ENCODE peak calls at places on chromosome 2, in five cellular contexts. One of them, this sample, is unnamed.

GRCh38 chr2:85705680-85706039 is 11.5 kb downstream of the GNLY start:
- DNase-seq in type B pancreatic cell: no peak
- DNase-seq in Calu3: peak; percentile 49
- DNase-seq in endothelial cell: no peak
- DNase-seq in K562: no peak
- DNase-seq in this sample: peak; percentile 99

GRCh38 chr2:193935114-193935513 is 1721.9 kb upstream of the SLC39A10 start:
- DNase-seq in type B pancreatic cell: no peak
- DNase-seq in Calu3: no peak
- DNase-seq in K562: no peak
- DNase-seq in endothelial cell: no peak
- DNase-seq in this sample: no peak

GRCh38 chr2:141109633-141110032 is 1021.2 kb downstream of the LRP1B start:
- DNase-seq in type B pancreatic cell: no peak
- DNase-seq in Calu3: no peak
- DNase-seq in endothelial cell: no peak
- DNase-seq in K562: no peak
- DNase-seq in this sample: peak; percentile 5

GRCh38 chr2:122960727-122961641 is 1064.1 kb upstream of the CNTNAP5 start:
- DNase-seq in type B pancreatic cell: no peak
- DNase-seq in K562: no peak
- DNase-seq in Calu3: no peak
- DNase-seq in endothelial cell: no peak
- DNase-seq in this sample: peak; percentile 94

GRCh38 chr2:105734762-105735538 is 9.8 kb upstream of the NCK2 start:
- DNase-seq in type B pancreatic cell: no peak
- DNase-seq in endothelial cell: no peak
- DNase-seq in Calu3: no peak
- DNase-seq in K562: no peak
- DNase-seq in this sample: peak; percentile 46

GRCh38 chr2:138373993-138374408 is 127.6 kb upstream of the SPOPL start:
- DNase-seq in Calu3: peak; percentile 28
- DNase-seq in type B pancreatic cell: no peak
- DNase-seq in K562: peak; percentile 29
- DNase-seq in endothelial cell: no peak
- DNase-seq in this sample: peak; percentile 63

GRCh38 chr2:31219131-31219969 is 2.0 kb upstream of the CAPN14 start:
- DNase-seq in endothelial cell: no peak
- DNase-seq in K562: no peak
- DNase-seq in type B pancreatic cell: peak; percentile 52
- DNase-seq in Calu3: no peak
- DNase-seq in this sample: no peak

GRCh38 chr2:161077367-161078210 is 82.6 kb upstream of the TANK start:
- DNase-seq in type B pancreatic cell: no peak
- DNase-seq in endothelial cell: no peak
- DNase-seq in K562: no peak
- DNase-seq in Calu3: no peak
- DNase-seq in this sample: no peak

GRCh38 chr2:113889471-113890252 is at the start of gene ACTR3:
- DNase-seq in type B pancreatic cell: peak; percentile 99
- DNase-seq in Calu3: peak; percentile 98
- DNase-seq in K562: peak; percentile 96
- DNase-seq in endothelial cell: peak; percentile 100
- DNase-seq in this sample: peak; percentile 99

GRCh38 chr2:75920721-75921551 is 210.2 kb upstream of the GCFC2 start:
- DNase-seq in K562: no peak
- DNase-seq in type B pancreatic cell: no peak
- DNase-seq in endothelial cell: no peak
- DNase-seq in Calu3: no peak
- DNase-seq in this sample: no peak

GRCh38 chr2:222952204-222952603 is 91.4 kb downstream of the ACSL3 start:
- DNase-seq in type B pancreatic cell: no peak
- DNase-seq in endothelial cell: no peak
- DNase-seq in Calu3: no peak
- DNase-seq in K562: no peak
- DNase-seq in this sample: peak; percentile 31

GRCh38 chr2:175400975-175401374 is 219.5 kb upstream of the ATP5MC3 start:
- DNase-seq in Calu3: no peak
- DNase-seq in K562: no peak
- DNase-seq in type B pancreatic cell: no peak
- DNase-seq in endothelial cell: no peak
- DNase-seq in this sample: no peak

GRCh38 chr2:158761626-158762025 is 33.5 kb upstream of the DAPL1 start:
- DNase-seq in Calu3: no peak
- DNase-seq in endothelial cell: no peak
- DNase-seq in K562: no peak
- DNase-seq in type B pancreatic cell: no peak
- DNase-seq in this sample: peak; percentile 91

DNA sequence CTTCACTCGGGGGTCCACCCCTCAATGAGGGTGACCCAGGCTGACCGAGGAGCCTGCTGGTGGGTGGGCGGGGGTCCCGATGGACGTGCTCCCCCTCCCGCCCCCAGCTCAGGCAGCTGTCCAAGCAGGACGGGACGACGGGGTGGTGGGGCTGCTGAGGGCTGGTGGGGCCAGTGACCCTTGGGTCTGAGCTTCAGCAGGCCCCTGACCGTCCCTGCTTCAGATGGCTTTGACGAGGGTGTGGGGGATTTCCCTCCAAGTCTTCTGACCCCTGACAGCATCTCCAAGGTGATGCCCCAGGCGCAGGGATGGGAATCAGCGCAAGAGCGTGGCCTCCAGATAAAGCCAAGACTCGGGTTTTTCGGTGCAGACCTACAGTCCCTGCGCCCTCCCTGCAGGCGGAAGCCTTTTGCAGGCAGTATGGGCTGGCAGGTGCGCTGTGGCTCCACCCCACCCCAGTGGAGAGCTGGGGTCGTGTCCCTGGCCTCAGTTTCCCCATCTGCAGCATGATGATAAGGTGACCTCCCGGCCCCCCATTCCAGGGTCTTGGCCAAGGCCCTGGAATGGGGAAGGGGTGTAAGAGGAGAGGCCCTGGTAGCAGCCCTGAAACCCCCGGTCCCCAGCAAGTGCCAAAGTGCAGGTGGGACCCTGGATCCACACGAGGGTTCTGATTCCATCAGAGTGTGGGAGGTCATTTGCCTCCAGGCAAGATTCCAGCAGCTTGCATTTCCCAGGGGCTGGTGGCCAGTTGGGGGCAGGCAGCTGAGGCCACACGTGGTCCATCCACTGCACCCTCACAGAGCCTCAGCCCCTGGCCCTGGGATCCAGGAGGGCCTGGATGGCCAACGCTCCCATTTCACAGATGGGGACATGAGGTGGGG is 8.7 kb downstream of the CROCC2 start:
- DNase-seq in type B pancreatic cell: no peak
- DNase-seq in K562: no peak
- DNase-seq in endothelial cell: no peak
- DNase-seq in Calu3: no peak
- DNase-seq in this sample: no peak
- TF ChIP-seq CTCF in type B pancreatic cell: peak; percentile 45
- TF ChIP-seq CTCF in K562: no peak
- TF ChIP-seq CTCF in endothelial cell: peak; percentile 12
- TF ChIP-seq CTCF in Calu3: peak; percentile 14
- TF ChIP-seq CTCF in this sample: no peak

DNA sequence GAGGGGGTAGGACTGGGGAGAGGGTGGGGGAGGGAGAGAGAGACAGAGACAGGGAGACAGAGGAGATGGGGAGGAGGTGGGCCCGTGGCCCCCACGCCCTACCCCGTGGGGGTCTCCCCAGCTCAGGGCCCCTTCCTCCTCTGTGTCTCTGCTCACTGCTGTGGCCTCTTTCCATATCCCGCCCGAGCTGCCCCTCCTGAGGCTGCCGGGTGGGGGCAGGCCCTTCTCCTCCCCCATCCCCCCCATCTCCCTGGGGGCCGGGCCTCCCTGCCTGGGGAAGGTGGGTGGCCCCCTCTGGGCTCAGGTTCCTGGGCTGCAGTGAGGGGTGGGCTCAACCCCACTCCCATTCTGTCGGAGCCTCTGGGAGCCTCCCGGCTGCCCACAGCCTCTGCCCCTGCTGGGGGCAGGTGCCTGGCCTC is 332 bp upstream of the PDCD1 start:
- DNase-seq in K562: peak; percentile 52
- DNase-seq in endothelial cell: no peak
- DNase-seq in Calu3: no peak
- DNase-seq in type B pancreatic cell: no peak
- DNase-seq in this sample: no peak
- TF ChIP-seq CTCF in K562: no peak
- TF ChIP-seq CTCF in endothelial cell: no peak
- TF ChIP-seq CTCF in Calu3: peak; percentile 23
- TF ChIP-seq CTCF in type B pancreatic cell: no peak
- TF ChIP-seq CTCF in this sample: no peak

GRCh38 chr2:165563468-165564225 is 94.1 kb downstream of the CSRNP3 start:
- DNase-seq in type B pancreatic cell: no peak
- DNase-seq in Calu3: peak; percentile 13
- DNase-seq in K562: no peak
- DNase-seq in endothelial cell: no peak
- DNase-seq in this sample: peak; percentile 27
- TF ChIP-seq CTCF in type B pancreatic cell: peak; percentile 46
- TF ChIP-seq CTCF in Calu3: peak; percentile 34
- TF ChIP-seq CTCF in K562: peak; percentile 11
- TF ChIP-seq CTCF in endothelial cell: peak; percentile 23
- TF ChIP-seq CTCF in this sample: peak; percentile 18

DNA sequence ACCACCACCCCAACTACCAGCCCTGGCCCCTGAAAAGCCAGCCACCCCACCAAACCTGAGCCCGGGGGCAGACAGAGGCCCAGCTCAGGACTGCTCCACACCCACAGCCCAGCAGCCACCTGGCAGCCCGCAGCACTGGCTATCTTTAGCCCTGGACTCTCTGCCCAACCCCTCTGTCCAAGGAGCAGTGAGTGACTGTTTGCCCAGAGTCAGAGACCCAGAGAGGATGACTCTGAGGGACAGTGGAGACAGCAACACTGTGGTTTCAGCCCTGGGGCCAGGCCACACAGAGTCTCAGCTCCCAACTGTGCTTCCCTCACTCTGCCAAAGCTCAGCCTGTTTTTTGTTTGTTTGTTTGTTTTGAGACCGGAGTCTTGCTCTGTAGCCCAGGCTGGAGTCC is 32.6 kb downstream of the BIN1 start:
- DNase-seq in endothelial cell: no peak
- DNase-seq in K562: no peak
- DNase-seq in type B pancreatic cell: no peak
- DNase-seq in Calu3: no peak
- DNase-seq in this sample: no peak
- TF ChIP-seq CTCF in endothelial cell: no peak
- TF ChIP-seq CTCF in K562: no peak
- TF ChIP-seq CTCF in type B pancreatic cell: no peak
- TF ChIP-seq CTCF in Calu3: no peak
- TF ChIP-seq CTCF in this sample: no peak

GRCh38 chr2:10930731-10931516 is 19.2 kb downstream of the KCNF1 start:
- DNase-seq in Calu3: no peak
- DNase-seq in endothelial cell: no peak
- DNase-seq in type B pancreatic cell: no peak
- DNase-seq in K562: no peak
- DNase-seq in this sample: no peak
- TF ChIP-seq CTCF in Calu3: no peak
- TF ChIP-seq CTCF in endothelial cell: no peak
- TF ChIP-seq CTCF in type B pancreatic cell: no peak
- TF ChIP-seq CTCF in K562: no peak
- TF ChIP-seq CTCF in this sample: no peak

DNA sequence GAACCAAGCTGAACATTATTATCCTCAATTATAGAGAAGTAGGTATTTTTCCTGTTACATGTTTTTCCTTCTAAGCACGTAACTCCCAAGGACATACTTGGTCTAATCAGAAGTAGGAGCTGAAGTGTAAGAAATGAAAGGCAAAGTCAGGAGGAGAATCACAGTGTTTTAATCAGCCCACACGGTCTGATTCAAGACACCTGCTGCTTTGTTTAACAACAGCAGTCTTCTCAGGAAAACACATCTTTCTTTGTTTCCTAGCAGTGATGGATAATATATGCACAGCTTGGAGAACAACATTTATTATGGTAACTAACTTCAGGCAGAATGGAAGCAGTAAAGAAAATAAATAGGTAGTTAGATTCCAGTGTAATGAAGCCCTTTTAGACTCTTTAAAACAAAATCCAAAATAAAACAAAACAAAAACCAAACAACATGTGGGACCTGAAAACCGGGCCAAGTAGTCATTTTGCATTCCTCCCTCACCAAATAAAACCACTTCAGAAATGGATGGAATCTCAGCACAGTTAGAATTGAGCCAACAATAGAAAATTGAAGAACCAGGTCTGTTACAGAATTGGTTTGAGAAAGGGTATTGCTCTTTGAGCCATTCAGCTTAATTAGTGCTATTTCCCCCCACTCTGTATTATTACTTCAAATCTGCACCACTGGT is 61.1 kb upstream of the UGP2 start:
- DNase-seq in type B pancreatic cell: no peak
- DNase-seq in endothelial cell: no peak
- DNase-seq in Calu3: no peak
- DNase-seq in K562: no peak
- DNase-seq in this sample: no peak
- TF ChIP-seq CTCF in type B pancreatic cell: no peak
- TF ChIP-seq CTCF in endothelial cell: no peak
- TF ChIP-seq CTCF in Calu3: no peak
- TF ChIP-seq CTCF in K562: no peak
- TF ChIP-seq CTCF in this sample: no peak

DNA sequence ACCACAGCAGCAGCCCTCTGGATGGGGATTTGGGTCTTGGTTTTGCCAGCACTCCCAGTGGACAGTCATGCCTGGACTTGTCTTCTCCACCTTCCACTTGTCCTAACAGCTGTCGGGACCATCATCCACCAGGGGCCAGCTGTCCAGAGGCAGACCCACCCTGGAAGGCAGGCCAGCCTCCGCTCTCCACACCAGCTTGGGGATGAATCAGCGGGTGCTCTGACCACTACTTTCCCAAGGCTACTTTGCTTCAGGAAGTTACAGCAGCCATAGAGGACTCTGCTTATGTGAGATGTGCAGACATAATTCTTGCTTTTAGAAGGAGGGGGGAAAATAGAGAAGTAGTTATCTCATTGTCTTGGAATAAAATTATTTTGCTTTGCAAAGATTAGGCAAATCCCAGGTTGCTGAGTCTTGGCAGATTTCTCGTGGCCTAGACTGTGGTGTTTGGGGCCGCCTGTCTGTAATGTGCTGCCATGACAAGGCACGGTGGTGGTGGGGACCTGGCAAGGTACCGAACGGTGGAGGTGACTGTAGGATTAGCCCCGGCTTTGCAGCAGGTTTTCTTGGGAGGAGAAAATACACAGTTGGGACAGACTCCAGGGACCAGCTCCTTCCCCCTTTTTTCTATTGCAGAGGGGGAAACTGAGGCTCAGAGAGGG is 148.7 kb downstream of the AGAP1 start:
- DNase-seq in Calu3: no peak
- DNase-seq in type B pancreatic cell: no peak
- DNase-seq in K562: peak; percentile 9
- DNase-seq in endothelial cell: no peak
- DNase-seq in this sample: peak; percentile 10
- TF ChIP-seq CTCF in Calu3: no peak
- TF ChIP-seq CTCF in type B pancreatic cell: no peak
- TF ChIP-seq CTCF in K562: peak; percentile 9
- TF ChIP-seq CTCF in endothelial cell: no peak
- TF ChIP-seq CTCF in this sample: no peak

GRCh38 chr2:134657650-134658250 is 61.0 kb downstream of the TMEM163 start:
- DNase-seq in Calu3: peak; percentile 63
- DNase-seq in endothelial cell: peak; percentile 28
- DNase-seq in K562: no peak
- DNase-seq in type B pancreatic cell: no peak
- DNase-seq in this sample: peak; percentile 45
- TF ChIP-seq CTCF in Calu3: peak; percentile 71
- TF ChIP-seq CTCF in endothelial cell: peak; percentile 78
- TF ChIP-seq CTCF in K562: peak; percentile 55
- TF ChIP-seq CTCF in type B pancreatic cell: peak; percentile 71
- TF ChIP-seq CTCF in this sample: peak; percentile 33

GRCh38 chr2:43239981-43240761 is 13.8 kb upstream of the ZFP36L2 start:
- DNase-seq in K562: no peak
- DNase-seq in endothelial cell: no peak
- DNase-seq in type B pancreatic cell: no peak
- DNase-seq in Calu3: no peak
- DNase-seq in this sample: peak; percentile 14
- TF ChIP-seq CTCF in K562: peak; percentile 37
- TF ChIP-seq CTCF in endothelial cell: no peak
- TF ChIP-seq CTCF in type B pancreatic cell: no peak
- TF ChIP-seq CTCF in Calu3: no peak
- TF ChIP-seq CTCF in this sample: no peak